ENCODE peak calls at places on chromosome 10, in four cellular contexts. E, N, Q and K are unnamed samples.
A peak's percentile ranks its signal among the peaks of the same experiment; 100 is the strongest.

GRCh38 chr10:104314591-104315485 is 23.4 kb downstream of the ITPRIP start:
- DNase-seq in Q (no peak), E (no peak), N (no peak), K (no peak)

GRCh38 chr10:21300546-21300945 is 224.9 kb downstream of the SKIDA1 start:
- DNase-seq in Q (no peak), E (no peak), N (no peak), K (no peak)

GRCh38 chr10:101778781-101779543 is 3.0 kb upstream of the FGF8 start:
- DNase-seq in N (peak; percentile 64), Q (no peak), E (peak; percentile 15), K (peak; percentile 80)

GRCh38 chr10:94193466-94193924 is 169.2 kb downstream of the NOC3L start:
- DNase-seq in N (no peak), E (peak; percentile 53), Q (no peak), K (no peak)

GRCh38 chr10:30103595-30104310 is 44.4 kb upstream of the JCAD start:
- DNase-seq in Q (no peak), N (no peak), E (no peak), K (no peak)

GRCh38 chr10:22365233-22365632 is 19.9 kb downstream of the SPAG6 start:
- DNase-seq in E (no peak), Q (no peak), N (no peak), K (no peak)

GRCh38 chr10:89369142-89370105 is 8.4 kb upstream of the IFIT1B start:
- DNase-seq in E (no peak), Q (no peak), N (no peak), K (no peak)

GRCh38 chr10:130380056-130380455 is 243.9 kb downstream of the GLRX3 start:
- DNase-seq in E (no peak), Q (no peak), N (no peak), K (no peak)

GRCh38 chr10:132507467-132507955 is 30.1 kb upstream of the INPP5A start:
- DNase-seq in Q (no peak), N (no peak), E (no peak), K (peak; percentile 5)

GRCh38 chr10:89810908-89811515 is 109.6 kb downstream of the KIF20B start:
- DNase-seq in N (no peak), E (no peak), Q (no peak), K (no peak)

GRCh38 chr10:89535185-89536012 is at the start of gene SLC16A12:
- DNase-seq in N (no peak), Q (no peak), E (peak; percentile 43), K (peak; percentile 78)

GRCh38 chr10:17562572-17562971 is 54.6 kb downstream of the HACD1 start:
- DNase-seq in E (peak; percentile 39), N (no peak), Q (no peak), K (no peak)

DNA sequence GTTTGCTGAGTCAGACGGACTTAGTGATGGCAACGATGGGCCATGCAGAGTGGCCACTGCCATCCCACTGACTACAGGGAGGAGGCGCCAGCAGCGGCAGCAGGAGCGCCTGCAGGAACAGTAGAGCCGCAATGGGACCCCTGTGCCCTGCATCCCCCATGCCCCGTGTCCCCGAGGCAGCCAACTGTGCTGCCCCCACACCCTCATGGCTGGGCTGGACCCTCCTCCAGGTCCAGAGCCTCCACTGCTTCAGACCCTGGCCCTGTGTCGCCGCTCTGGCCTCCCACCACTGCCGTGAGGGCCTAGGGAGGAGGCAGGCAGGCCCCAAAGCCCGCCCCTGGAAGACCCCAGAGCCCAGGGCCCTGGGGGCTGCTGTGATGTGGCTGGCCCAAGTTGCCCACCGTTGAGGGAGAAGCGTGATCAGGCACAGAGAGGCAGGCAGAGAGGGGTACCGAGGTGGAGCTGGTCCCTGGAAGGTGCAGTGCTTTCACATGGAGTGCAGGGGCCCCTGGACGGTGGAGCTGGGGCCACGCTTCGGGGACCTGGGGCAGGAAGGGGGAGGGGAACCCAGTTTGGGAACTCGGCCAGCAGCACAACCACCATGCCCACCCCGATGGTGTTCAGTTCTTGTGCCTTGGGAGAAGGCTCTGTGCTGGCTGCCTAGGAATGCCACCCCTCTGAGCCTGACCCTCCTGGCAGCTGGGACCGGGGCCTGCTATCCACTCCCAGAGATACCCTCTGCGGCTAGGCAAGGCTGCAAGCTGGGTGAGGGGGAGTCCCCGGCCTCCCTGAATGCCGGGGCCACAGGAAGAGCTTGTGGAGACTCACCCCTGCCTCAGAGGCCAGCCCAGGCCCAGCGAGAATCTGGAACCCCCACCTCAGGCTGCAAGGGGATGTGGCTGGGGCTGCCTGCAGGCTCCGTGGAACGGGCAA is 32.6 kb downstream of the DKK1 start:
- DNase-seq in Q (no peak), E (no peak), N (no peak), K (no peak)
- TF ChIP-seq ELF4 in Q (no peak), E (no peak), N (no peak), K (no peak)

GRCh38 chr10:69515699-69516547 is 57.3 kb downstream of the NEUROG3 start:
- DNase-seq in Q (peak; percentile 47), N (peak; percentile 87), E (peak; percentile 85), K (peak; percentile 91)
- TF ChIP-seq ELF4 in Q (no peak), N (no peak), E (no peak), K (no peak)

DNA sequence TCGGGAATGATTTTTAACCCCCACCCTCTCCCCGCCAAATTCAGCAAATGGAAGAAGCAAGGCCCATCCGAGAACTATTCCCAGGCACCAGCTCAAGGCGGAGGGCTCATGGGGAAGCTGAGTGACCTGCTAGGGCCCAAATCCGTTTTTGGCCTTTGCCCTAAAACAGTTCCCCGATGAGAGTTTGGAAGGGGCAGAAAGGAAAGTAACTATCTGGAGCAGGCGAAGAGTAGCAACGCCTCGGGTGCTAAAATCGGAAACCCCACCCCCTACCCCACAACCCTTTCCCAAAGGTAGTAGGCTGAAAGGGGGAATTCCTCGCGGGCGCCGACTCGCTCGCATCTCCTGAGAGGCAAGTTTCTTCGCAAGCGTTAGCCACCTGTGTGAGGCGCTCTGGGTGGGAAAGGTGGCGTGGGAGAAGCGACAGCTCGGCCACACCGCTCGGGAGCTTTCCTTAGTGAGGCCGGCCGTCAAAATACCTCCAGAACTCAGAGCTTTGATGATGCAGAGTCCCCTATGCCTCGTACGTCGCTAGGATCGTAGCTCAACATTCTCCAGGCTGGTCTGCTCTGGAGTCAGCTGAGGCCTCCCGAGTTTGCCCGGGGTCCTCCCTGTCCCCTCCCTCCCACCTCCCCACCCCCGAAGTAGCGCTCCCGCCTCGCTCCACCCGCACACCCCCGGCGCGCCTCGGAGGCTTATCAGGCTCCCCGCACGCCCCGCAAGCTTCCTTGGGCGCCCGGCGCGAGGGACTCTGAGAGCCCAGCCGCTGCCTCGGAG is 638 bp upstream of the PRKG1 start:
- DNase-seq in Q (no peak), N (no peak), E (peak; percentile 45), K (peak; percentile 49)
- TF ChIP-seq ELF4 in Q (no peak), N (no peak), E (no peak), K (no peak)

GRCh38 chr10:119312241-119312640 is 104.9 kb downstream of the GRK5 start:
- DNase-seq in E (no peak), Q (no peak), N (no peak), K (no peak)
- TF ChIP-seq ELF4 in E (no peak), Q (no peak), N (no peak), K (no peak)

DNA sequence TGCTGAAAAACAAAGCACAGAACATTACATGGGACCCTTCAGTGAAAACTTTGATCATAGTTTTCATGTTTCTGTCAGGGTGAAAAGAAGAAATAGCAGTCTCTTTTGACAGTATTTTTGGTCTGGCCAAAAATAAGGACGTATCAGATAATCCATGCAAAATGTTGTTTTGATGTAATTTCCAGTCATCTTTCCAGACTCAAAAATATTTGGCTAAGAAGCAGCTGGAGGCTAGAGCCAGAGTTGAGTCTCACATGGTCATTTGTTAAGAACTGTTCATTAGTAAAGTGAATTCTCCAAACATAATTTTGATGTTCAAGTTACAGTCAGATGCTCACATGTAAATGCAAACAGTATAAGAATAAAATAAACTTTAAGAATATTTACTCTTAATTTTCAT is 479.8 kb upstream of the AKR1E2 start:
- DNase-seq in N (no peak), Q (no peak), E (no peak), K (no peak)
- TF ChIP-seq ELF4 in N (no peak), Q (no peak), E (no peak), K (no peak)

GRCh38 chr10:85596389-85596788 is 770.2 kb downstream of the GRID1 start:
- DNase-seq in N (no peak), E (no peak), Q (no peak), K (no peak)
- TF ChIP-seq ELF4 in N (no peak), E (no peak), Q (no peak), K (no peak)

DNA sequence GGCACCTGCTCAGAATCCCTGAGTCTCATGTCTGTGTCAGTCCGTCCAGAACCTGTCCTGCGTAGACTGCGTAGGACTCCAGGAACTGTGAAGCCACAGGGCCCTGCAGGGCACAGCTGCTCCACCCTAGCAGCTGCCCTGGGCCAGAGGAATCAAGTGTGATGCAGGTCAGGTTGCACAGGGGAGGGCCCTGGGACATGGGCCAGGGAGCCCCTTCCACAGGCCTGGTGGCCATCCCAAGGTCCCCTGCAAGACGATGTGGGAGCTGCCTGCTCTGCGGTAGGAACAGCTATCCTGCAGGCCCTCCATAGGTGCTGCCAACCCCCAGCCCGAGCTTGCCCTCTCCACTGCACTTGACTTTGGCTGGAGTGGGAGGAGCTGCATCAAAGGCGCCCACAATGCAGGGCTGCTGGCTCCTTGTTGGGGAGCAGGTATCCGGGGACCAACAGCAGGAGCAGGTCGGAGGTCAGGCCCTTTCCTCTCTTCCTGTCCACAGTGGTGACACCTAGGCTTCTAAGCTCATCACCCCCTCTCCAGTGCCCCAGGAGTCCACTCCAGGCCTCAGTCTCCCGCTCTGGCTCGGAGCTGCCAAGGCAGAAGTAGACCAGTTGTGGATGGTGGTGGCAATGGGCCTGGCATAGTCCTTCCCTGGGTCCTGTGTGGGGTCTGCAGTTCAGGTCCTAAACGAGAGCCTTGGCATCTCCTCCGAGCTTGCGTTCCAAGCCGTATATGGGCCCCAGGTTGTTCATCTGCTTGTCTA is 149.1 kb downstream of the MAPK8 start:
- DNase-seq in E (no peak), Q (no peak), N (no peak), K (no peak)
- TF ChIP-seq ELF4 in E (no peak), Q (no peak), N (no peak), K (no peak)

GRCh38 chr10:79084972-79085597 is 16.3 kb downstream of the ZMIZ1 start:
- DNase-seq in E (no peak), Q (no peak), N (no peak), K (no peak)
- TF ChIP-seq ELF4 in E (no peak), Q (no peak), N (no peak), K (no peak)

GRCh38 chr10:102804382-102804781 is 32.8 kb downstream of the CYP17A1 start:
- DNase-seq in Q (no peak), E (no peak), N (no peak), K (no peak)

GRCh38 chr10:102801496-102801895 is 35.7 kb downstream of the CYP17A1 start:
- DNase-seq in E (no peak), Q (no peak), N (no peak), K (no peak)

GRCh38 chr10:102800601-102801335 is 36.4 kb downstream of the CYP17A1 start:
- DNase-seq in N (no peak), Q (no peak), E (no peak), K (no peak)

GRCh38 chr10:102801978-102802377 is 35.2 kb downstream of the CYP17A1 start:
- DNase-seq in N (no peak), Q (no peak), E (no peak), K (no peak)

GRCh38 chr10:102802920-102803534 is 34.2 kb downstream of the CYP17A1 start:
- DNase-seq in E (no peak), N (no peak), Q (no peak), K (peak; percentile 38)
- TF ChIP-seq ELF4 in E (no peak), N (no peak), Q (no peak), K (no peak)